ENCODE peak calls at places on chromosomes 16 and 17, in seven cellular contexts. One of them, this sample, is unnamed.

GRCh38 chr17:71460943-71461342 is 659.9 kb upstream of the SOX9 start:
- DNase-seq in T-cell: no peak
- DNase-seq in activated gamma-delta T cell treated with Interleukin-2 at 50 U/mL for 16 hours: no peak
- DNase-seq in RWPE2: no peak
- DNase-seq in AG09309: no peak
- DNase-seq in RPMI7951: peak
- DNase-seq in LNCaP clone FGC: no peak
- DNase-seq in this sample: no peak

GRCh38 chr17:4445731-4446130 is 12.0 kb downstream of the SPNS3 start:
- DNase-seq in T-cell: no peak
- DNase-seq in activated gamma-delta T cell treated with Interleukin-2 at 50 U/mL for 16 hours: no peak
- DNase-seq in RWPE2: no peak
- DNase-seq in AG09309: no peak
- DNase-seq in RPMI7951: no peak
- DNase-seq in LNCaP clone FGC: no peak
- DNase-seq in this sample: no peak

GRCh38 chr16:645852-646678 is 3.1 kb upstream of the WDR90 start:
- DNase-seq in T-cell: no peak
- DNase-seq in activated gamma-delta T cell treated with Interleukin-2 at 50 U/mL for 16 hours: no peak
- DNase-seq in RWPE2: no peak
- DNase-seq in AG09309: no peak
- DNase-seq in RPMI7951: peak
- DNase-seq in LNCaP clone FGC: no peak
- DNase-seq in this sample: no peak

GRCh38 chr17:45430738-45431530 is 1.7 kb downstream of the ARHGAP27 start:
- DNase-seq in T-cell: no peak
- DNase-seq in activated gamma-delta T cell treated with Interleukin-2 at 50 U/mL for 16 hours: no peak
- DNase-seq in RWPE2: peak
- DNase-seq in AG09309: no peak
- DNase-seq in RPMI7951: no peak
- DNase-seq in LNCaP clone FGC: no peak
- DNase-seq in this sample: peak

GRCh38 chr16:67278773-67279295 is 498 bp upstream of the PLEKHG4 start:
- DNase-seq in T-cell: peak
- DNase-seq in activated gamma-delta T cell treated with Interleukin-2 at 50 U/mL for 16 hours: peak
- DNase-seq in RWPE2: no peak
- DNase-seq in AG09309: no peak
- DNase-seq in RPMI7951: no peak
- DNase-seq in LNCaP clone FGC: no peak
- DNase-seq in this sample: no peak

GRCh38 chr17:2946130-2946529 is 117.3 kb downstream of the OR1D5 start:
- DNase-seq in T-cell: no peak
- DNase-seq in activated gamma-delta T cell treated with Interleukin-2 at 50 U/mL for 16 hours: no peak
- DNase-seq in RWPE2: no peak
- DNase-seq in AG09309: no peak
- DNase-seq in RPMI7951: no peak
- DNase-seq in LNCaP clone FGC: no peak
- DNase-seq in this sample: no peak

GRCh38 chr16:21159281-21159951 is 942 bp downstream of the LDAF1 start:
- DNase-seq in T-cell: no peak
- DNase-seq in activated gamma-delta T cell treated with Interleukin-2 at 50 U/mL for 16 hours: no peak
- DNase-seq in RWPE2: no peak
- DNase-seq in AG09309: no peak
- DNase-seq in RPMI7951: no peak
- DNase-seq in LNCaP clone FGC: peak
- DNase-seq in this sample: peak

GRCh38 chr16:51056331-51056730 is 94.7 kb downstream of the SALL1 start:
- DNase-seq in T-cell: no peak
- DNase-seq in activated gamma-delta T cell treated with Interleukin-2 at 50 U/mL for 16 hours: no peak
- DNase-seq in RWPE2: no peak
- DNase-seq in AG09309: no peak
- DNase-seq in RPMI7951: no peak
- DNase-seq in LNCaP clone FGC: no peak
- DNase-seq in this sample: no peak

GRCh38 chr17:45441536-45442310 is 9.1 kb upstream of the ARHGAP27 start:
- DNase-seq in T-cell: no peak
- DNase-seq in activated gamma-delta T cell treated with Interleukin-2 at 50 U/mL for 16 hours: no peak
- DNase-seq in RWPE2: no peak
- DNase-seq in AG09309: no peak
- DNase-seq in RPMI7951: no peak
- DNase-seq in LNCaP clone FGC: no peak
- DNase-seq in this sample: no peak

GRCh38 chr17:55609737-55610201 is 98.5 kb upstream of the SMIM36 start:
- DNase-seq in T-cell: no peak
- DNase-seq in activated gamma-delta T cell treated with Interleukin-2 at 50 U/mL for 16 hours: no peak
- DNase-seq in RWPE2: no peak
- DNase-seq in AG09309: no peak
- DNase-seq in RPMI7951: peak
- DNase-seq in LNCaP clone FGC: no peak
- DNase-seq in this sample: no peak

GRCh38 chr16:86227801-86228200 is 282.5 kb upstream of the FOXF1 start:
- DNase-seq in T-cell: no peak
- DNase-seq in activated gamma-delta T cell treated with Interleukin-2 at 50 U/mL for 16 hours: no peak
- DNase-seq in RWPE2: peak
- DNase-seq in AG09309: peak
- DNase-seq in RPMI7951: peak
- DNase-seq in LNCaP clone FGC: no peak
- DNase-seq in this sample: no peak

GRCh38 chr16:80614908-80615696 is 74.3 kb downstream of the DYNLRB2 start:
- DNase-seq in T-cell: no peak
- DNase-seq in activated gamma-delta T cell treated with Interleukin-2 at 50 U/mL for 16 hours: no peak
- DNase-seq in RWPE2: no peak
- DNase-seq in AG09309: peak
- DNase-seq in RPMI7951: peak
- DNase-seq in LNCaP clone FGC: no peak
- DNase-seq in this sample: no peak